ENCODE peak calls at places on chromosomes 6 and 20, in seven cellular contexts. R is colonic mucosa, T is body of pancreas, D is GM13977, M is AG04449, S is cardiac muscle cell, H is endothelial cell. O is an unnamed sample.

GRCh38 chr6:24524801-24525200 is 30.0 kb downstream of the ALDH5A1 start:
- DNase-seq in R (no peak), T (no peak), D (peak; percentile 37), M (peak; percentile 7), S (peak; percentile 71), H (peak; percentile 35), O (peak; percentile 35)

GRCh38 chr6:123022980-123023379 is 26.9 kb downstream of the CLVS2 start:
- DNase-seq in R (no peak), T (no peak), D (no peak), M (no peak), S (no peak), H (peak; percentile 48), O (no peak)

GRCh38 chr6:108850669-108851467 is 2.6 kb downstream of the ARMC2 start:
- DNase-seq in R (no peak), T (peak; percentile 67), D (no peak), M (no peak), S (peak; percentile 19), H (no peak), O (no peak)

GRCh38 chr6:141580988-141581387 is 551.7 kb upstream of the GJE1 start:
- DNase-seq in R (no peak), T (no peak), D (no peak), M (no peak), S (peak; percentile 42), H (no peak), O (no peak)

GRCh38 chr6:31037692-31038091 is 27.4 kb downstream of the MUC22 start:
- DNase-seq in R (no peak), T (no peak), D (no peak), M (peak; percentile 67), S (no peak), H (no peak), O (no peak)

GRCh38 chr20:61497029-61497627 is 245.1 kb downstream of the CDH4 start:
- DNase-seq in R (no peak), T (no peak), D (no peak), M (no peak), S (no peak), H (no peak), O (no peak)

GRCh38 chr6:39178804-39179203 is 50.5 kb downstream of the KCNK5 start:
- DNase-seq in R (no peak), T (no peak), D (no peak), M (no peak), S (no peak), H (no peak), O (no peak)

GRCh38 chr6:12832341-12832740 is 115.8 kb downstream of the PHACTR1 start:
- DNase-seq in R (no peak), T (no peak), D (no peak), M (no peak), S (no peak), H (no peak), O (no peak)

GRCh38 chr6:145960918-145961604 is 3.1 kb downstream of the SHPRH start:
- DNase-seq in R (no peak), T (no peak), D (no peak), M (no peak), S (peak; percentile 93), H (no peak), O (no peak)

GRCh38 chr6:36769161-36769675 is 70.0 kb downstream of the CPNE5 start:
- DNase-seq in R (no peak), T (no peak), D (no peak), M (no peak), S (peak; percentile 38), H (no peak), O (peak; percentile 15)

GRCh38 chr6:32623693-32624092 is 13.5 kb upstream of the HLA-DQA1 start:
- DNase-seq in R (no peak), T (no peak), D (no peak), M (no peak), S (no peak), H (no peak), O (no peak)

GRCh38 chr20:29878777-29879442 is 1378.6 kb upstream of the DEFB115 start:
- DNase-seq in R (no peak), T (no peak), D (peak; percentile 14), M (no peak), S (no peak), H (no peak), O (peak; percentile 40)
- TF ChIP-seq CTCF in R (no peak), T (no peak), D (peak; percentile 14), M (no peak), S (no peak), H (no peak), O (no peak)

GRCh38 chr20:1891263-1892121 is 3.7 kb upstream of the SIRPA start:
- DNase-seq in R (no peak), T (no peak), D (no peak), M (no peak), S (no peak), H (no peak), O (no peak)
- TF ChIP-seq CTCF in R (no peak), T (no peak), D (no peak), M (no peak), S (no peak), H (no peak), O (no peak)

GRCh38 chr6:111792241-111792640 is 81.0 kb downstream of the FYN start:
- DNase-seq in R (no peak), T (no peak), D (no peak), M (no peak), S (no peak), H (no peak), O (no peak)

GRCh38 chr6:111792914-111793700 is 80.1 kb downstream of the FYN start:
- DNase-seq in R (no peak), T (no peak), D (no peak), M (no peak), S (no peak), H (no peak), O (peak; percentile 43)

GRCh38 chr6:111789593-111789992 is 83.7 kb downstream of the FYN start:
- DNase-seq in R (no peak), T (no peak), D (no peak), M (no peak), S (peak; percentile 84), H (no peak), O (no peak)

GRCh38 chr6:111791415-111791814 is 81.8 kb downstream of the FYN start:
- DNase-seq in R (no peak), T (no peak), D (no peak), M (no peak), S (peak; percentile 54), H (no peak), O (no peak)

GRCh38 chr6:111788779-111789276 is 84.4 kb downstream of the FYN start:
- DNase-seq in R (no peak), T (no peak), D (no peak), M (no peak), S (no peak), H (no peak), O (no peak)
- TF ChIP-seq CTCF in R (no peak), T (no peak), D (no peak), M (no peak), S (no peak), H (no peak), O (no peak)

DNA sequence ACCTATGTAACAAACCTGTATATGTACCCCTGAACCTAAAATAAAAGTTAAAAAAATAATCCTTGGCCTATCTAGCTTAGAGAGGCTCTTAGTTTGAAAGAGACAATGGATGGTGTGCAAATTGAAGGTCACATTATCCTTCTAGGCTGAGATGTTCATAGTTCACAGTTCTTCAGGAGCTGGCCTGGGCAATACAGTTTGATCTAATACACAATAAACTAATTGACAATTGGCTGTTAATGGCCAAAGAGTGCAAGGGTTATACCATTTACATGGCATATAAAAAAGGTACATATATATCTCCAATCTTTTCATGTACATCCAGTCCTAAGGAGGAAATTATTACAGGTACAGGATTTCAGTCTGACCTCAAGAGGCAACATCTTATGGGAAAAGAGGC is 117.4 kb upstream of the NEDD9 start:
- DNase-seq in R (no peak), T (no peak), D (no peak), M (no peak), S (no peak), H (no peak), O (no peak)
- TF ChIP-seq CTCF in R (no peak), T (no peak), D (no peak), M (no peak), S (no peak), H (no peak), O (no peak)

GRCh38 chr20:768426-768978 is at the start of gene SLC52A3:
- DNase-seq in R (peak; percentile 91), T (peak; percentile 77), D (no peak), M (no peak), S (no peak), H (peak; percentile 56), O (peak; percentile 45)
- TF ChIP-seq CTCF in R (peak; percentile 47), T (peak; percentile 36), D (peak; percentile 11), M (no peak), S (no peak), H (peak; percentile 10), O (no peak)

DNA sequence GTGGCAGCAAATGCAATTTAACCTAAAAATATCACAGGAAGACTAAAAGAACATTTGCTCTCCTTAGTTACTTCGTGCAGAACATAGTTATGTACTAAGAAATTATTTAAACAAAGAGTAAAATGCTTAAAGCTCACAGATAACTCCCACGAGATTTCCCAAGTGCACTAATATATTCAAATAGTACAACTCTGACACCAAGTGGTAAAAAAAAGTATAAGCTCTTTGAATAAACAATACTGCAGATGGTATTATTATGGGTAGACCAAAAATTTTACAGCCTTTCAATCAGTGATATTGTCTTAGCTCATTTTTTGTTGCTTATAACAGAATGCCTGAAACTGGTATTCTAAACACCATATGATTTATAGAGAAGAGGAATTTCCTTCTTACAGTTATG is 52.8 kb upstream of the FILIP1 start:
- DNase-seq in R (no peak), T (no peak), D (no peak), M (no peak), S (peak; percentile 66), H (no peak), O (no peak)
- TF ChIP-seq CTCF in R (no peak), T (no peak), D (no peak), M (no peak), S (peak; percentile 32), H (peak; percentile 22), O (no peak)